ENCODE peak calls at places on chromosome 21, in five cellular contexts. One of them, this sample, is unnamed.

GRCh38 chr21:21458124-21458631 is 460.0 kb downstream of the NCAM2 start:
- DNase-seq in heart right ventricle: peak
- DNase-seq in DND-41: no peak
- DNase-seq in transverse colon: no peak
- DNase-seq in GM12865: no peak
- DNase-seq in this sample: no peak

GRCh38 chr21:14773777-14774345 is 227.7 kb upstream of the SAMSN1 start:
- DNase-seq in heart right ventricle: peak
- DNase-seq in DND-41: peak
- DNase-seq in transverse colon: peak
- DNase-seq in GM12865: peak
- DNase-seq in this sample: peak

GRCh38 chr21:32281531-32281930 is 2.7 kb upstream of the MIS18A start:
- DNase-seq in heart right ventricle: no peak
- DNase-seq in DND-41: no peak
- DNase-seq in transverse colon: no peak
- DNase-seq in GM12865: no peak
- DNase-seq in this sample: no peak

GRCh38 chr21:36452281-36452680 is 27.6 kb downstream of the CLDN14 start:
- DNase-seq in heart right ventricle: no peak
- DNase-seq in DND-41: no peak
- DNase-seq in transverse colon: no peak
- DNase-seq in GM12865: no peak
- DNase-seq in this sample: no peak

GRCh38 chr21:42214081-42214750 is 4.7 kb upstream of the ABCG1 start:
- DNase-seq in heart right ventricle: no peak
- DNase-seq in DND-41: no peak
- DNase-seq in transverse colon: no peak
- DNase-seq in GM12865: no peak
- DNase-seq in this sample: no peak

GRCh38 chr21:14942801-14943490 is 121.9 kb downstream of the NRIP1 start:
- DNase-seq in heart right ventricle: no peak
- DNase-seq in DND-41: no peak
- DNase-seq in transverse colon: no peak
- DNase-seq in GM12865: no peak
- DNase-seq in this sample: peak

GRCh38 chr21:33761104-33762036 is 119.1 kb downstream of the ITSN1 start:
- DNase-seq in heart right ventricle: no peak
- DNase-seq in DND-41: no peak
- DNase-seq in transverse colon: no peak
- DNase-seq in GM12865: peak
- DNase-seq in this sample: peak

GRCh38 chr21:14901482-14901958 is 163.3 kb downstream of the NRIP1 start:
- DNase-seq in heart right ventricle: no peak
- DNase-seq in DND-41: peak
- DNase-seq in transverse colon: no peak
- DNase-seq in GM12865: peak
- DNase-seq in this sample: peak

GRCh38 chr21:41360072-41360821 is 1.6 kb upstream of the MX2 start:
- DNase-seq in heart right ventricle: no peak
- DNase-seq in DND-41: peak
- DNase-seq in transverse colon: peak
- DNase-seq in GM12865: no peak
- DNase-seq in this sample: peak

GRCh38 chr21:42724226-42724920 is 71.0 kb downstream of the PDE9A start:
- DNase-seq in heart right ventricle: no peak
- DNase-seq in DND-41: no peak
- DNase-seq in transverse colon: peak
- DNase-seq in GM12865: no peak
- DNase-seq in this sample: peak

GRCh38 chr21:26405071-26405470 is 168.0 kb downstream of the CYYR1 start:
- DNase-seq in heart right ventricle: no peak
- DNase-seq in DND-41: no peak
- DNase-seq in transverse colon: no peak
- DNase-seq in GM12865: no peak
- DNase-seq in this sample: peak

GRCh38 chr21:35478096-35479080 is 429.3 kb upstream of the RUNX1 start:
- DNase-seq in heart right ventricle: no peak
- DNase-seq in DND-41: no peak
- DNase-seq in transverse colon: no peak
- DNase-seq in GM12865: no peak
- DNase-seq in this sample: peak

GRCh38 chr21:33069994-33070811 is at the start of gene OLIG1:
- DNase-seq in heart right ventricle: peak
- DNase-seq in DND-41: no peak
- DNase-seq in transverse colon: no peak
- DNase-seq in GM12865: peak
- DNase-seq in this sample: no peak

GRCh38 chr21:37658994-37659458 is 257.2 kb downstream of the KCNJ6 start:
- DNase-seq in heart right ventricle: no peak
- DNase-seq in DND-41: no peak
- DNase-seq in transverse colon: no peak
- DNase-seq in GM12865: no peak
- DNase-seq in this sample: peak

GRCh38 chr21:35164380-35164779 is 115.3 kb upstream of the RUNX1 start:
- DNase-seq in heart right ventricle: no peak
- DNase-seq in DND-41: no peak
- DNase-seq in transverse colon: no peak
- DNase-seq in GM12865: no peak
- DNase-seq in this sample: no peak

GRCh38 chr21:32597205-32597604 is 11.9 kb upstream of the TCP10L start:
- DNase-seq in heart right ventricle: no peak
- DNase-seq in DND-41: no peak
- DNase-seq in transverse colon: no peak
- DNase-seq in GM12865: no peak
- DNase-seq in this sample: peak

GRCh38 chr21:42525228-42525604 is 11.6 kb downstream of the SLC37A1 start:
- DNase-seq in heart right ventricle: no peak
- DNase-seq in DND-41: no peak
- DNase-seq in transverse colon: no peak
- DNase-seq in GM12865: peak
- DNase-seq in this sample: peak

GRCh38 chr21:37188825-37189224 is 78.3 kb downstream of the VPS26C start:
- DNase-seq in heart right ventricle: no peak
- DNase-seq in DND-41: no peak
- DNase-seq in transverse colon: no peak
- DNase-seq in GM12865: no peak
- DNase-seq in this sample: no peak

GRCh38 chr21:41943468-41944250 is 10.2 kb downstream of the C2CD2 start:
- DNase-seq in heart right ventricle: no peak
- DNase-seq in DND-41: no peak
- DNase-seq in transverse colon: no peak
- DNase-seq in GM12865: no peak
- DNase-seq in this sample: no peak

GRCh38 chr21:42423197-42423675 is 19.5 kb downstream of the UBASH3A start:
- DNase-seq in heart right ventricle: no peak
- DNase-seq in DND-41: peak
- DNase-seq in transverse colon: peak
- DNase-seq in GM12865: peak
- DNase-seq in this sample: no peak

GRCh38 chr21:42641311-42642218 is 11.9 kb upstream of the PDE9A start:
- DNase-seq in heart right ventricle: no peak
- DNase-seq in DND-41: no peak
- DNase-seq in transverse colon: no peak
- DNase-seq in GM12865: no peak
- DNase-seq in this sample: no peak

GRCh38 chr21:14479387-14479786 is 66.7 kb downstream of the SAMSN1 start:
- DNase-seq in heart right ventricle: no peak
- DNase-seq in DND-41: no peak
- DNase-seq in transverse colon: no peak
- DNase-seq in GM12865: no peak
- DNase-seq in this sample: no peak

GRCh38 chr21:41426656-41427311 is 745 bp downstream of the MX1 start:
- DNase-seq in heart right ventricle: no peak
- DNase-seq in DND-41: no peak
- DNase-seq in transverse colon: no peak
- DNase-seq in GM12865: peak
- DNase-seq in this sample: no peak

GRCh38 chr21:41164981-41165650 is 2.8 kb upstream of the BACE2 start:
- DNase-seq in heart right ventricle: no peak
- DNase-seq in DND-41: no peak
- DNase-seq in transverse colon: peak
- DNase-seq in GM12865: no peak
- DNase-seq in this sample: peak

GRCh38 chr21:42652527-42653491 is 612 bp upstream of the PDE9A start:
- DNase-seq in heart right ventricle: peak
- DNase-seq in DND-41: no peak
- DNase-seq in transverse colon: peak
- DNase-seq in GM12865: no peak
- DNase-seq in this sample: no peak

GRCh38 chr21:18251065-18251464 is 6.4 kb downstream of the CHODL start:
- DNase-seq in heart right ventricle: no peak
- DNase-seq in DND-41: no peak
- DNase-seq in transverse colon: no peak
- DNase-seq in GM12865: no peak
- DNase-seq in this sample: no peak

GRCh38 chr21:18248171-18248570 is 3.5 kb downstream of the CHODL start:
- DNase-seq in heart right ventricle: no peak
- DNase-seq in DND-41: no peak
- DNase-seq in transverse colon: no peak
- DNase-seq in GM12865: no peak
- DNase-seq in this sample: no peak

GRCh38 chr21:18253252-18253651 is 8.6 kb downstream of the CHODL start:
- DNase-seq in heart right ventricle: no peak
- DNase-seq in DND-41: no peak
- DNase-seq in transverse colon: no peak
- DNase-seq in GM12865: no peak
- DNase-seq in this sample: no peak

GRCh38 chr21:18252686-18253085 is 8.1 kb downstream of the CHODL start:
- DNase-seq in heart right ventricle: no peak
- DNase-seq in DND-41: no peak
- DNase-seq in transverse colon: no peak
- DNase-seq in GM12865: no peak
- DNase-seq in this sample: no peak

DNA sequence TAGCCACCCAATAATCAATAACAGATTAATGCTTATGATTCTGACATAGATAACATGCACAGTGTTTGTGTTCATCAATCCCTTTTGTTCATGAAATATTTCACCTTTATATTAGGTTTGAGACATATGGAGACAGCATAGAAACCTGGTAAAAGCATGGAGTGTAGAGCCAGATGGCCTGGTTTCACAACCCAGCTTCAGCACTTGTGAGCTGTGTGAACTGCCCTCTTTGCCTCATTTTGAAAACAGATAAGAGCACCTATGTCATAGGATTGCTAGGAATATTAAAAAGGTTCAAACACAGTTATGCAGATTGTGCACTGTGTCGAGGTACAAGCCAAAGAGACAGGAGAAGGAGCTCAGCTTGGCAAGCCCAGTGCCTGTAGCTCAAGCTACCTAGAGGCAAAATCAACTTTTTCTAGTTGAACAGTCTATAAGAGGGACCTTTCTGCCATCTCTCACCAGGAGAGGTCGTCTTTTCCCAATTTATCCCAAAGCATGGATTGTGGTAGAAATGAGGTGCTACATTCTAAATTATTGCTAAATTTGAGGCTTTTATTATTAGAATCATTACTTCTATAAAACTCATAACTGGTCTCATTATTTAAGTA is 5.0 kb downstream of the CHODL start:
- DNase-seq in heart right ventricle: no peak
- DNase-seq in DND-41: no peak
- DNase-seq in transverse colon: no peak
- DNase-seq in GM12865: no peak
- DNase-seq in this sample: no peak
- TF ChIP-seq CTCF in heart right ventricle: no peak
- TF ChIP-seq CTCF in DND-41: no peak
- TF ChIP-seq CTCF in transverse colon: no peak
- TF ChIP-seq CTCF in GM12865: no peak
- TF ChIP-seq CTCF in this sample: no peak

GRCh38 chr21:45286671-45287437 is 841 bp downstream of the POFUT2 start:
- DNase-seq in heart right ventricle: no peak
- DNase-seq in DND-41: no peak
- DNase-seq in transverse colon: peak
- DNase-seq in GM12865: no peak
- DNase-seq in this sample: no peak
- H3K4me3 ChIP-seq in heart right ventricle: peak
- H3K4me3 ChIP-seq in DND-41: peak
- H3K4me3 ChIP-seq in transverse colon: peak
- H3K4me3 ChIP-seq in GM12865: peak
- H3K4me3 ChIP-seq in this sample: peak

GRCh38 chr21:28083350-28083749 is 909.3 kb downstream of the LTN1 start:
- DNase-seq in heart right ventricle: no peak
- DNase-seq in DND-41: no peak
- DNase-seq in transverse colon: no peak
- DNase-seq in GM12865: no peak
- DNase-seq in this sample: no peak
- TF ChIP-seq CTCF in heart right ventricle: no peak
- TF ChIP-seq CTCF in DND-41: no peak
- TF ChIP-seq CTCF in transverse colon: no peak
- TF ChIP-seq CTCF in GM12865: no peak
- TF ChIP-seq CTCF in this sample: no peak

GRCh38 chr21:39454949-39455668 is 3.3 kb downstream of the SH3BGR start:
- DNase-seq in heart right ventricle: no peak
- DNase-seq in DND-41: no peak
- DNase-seq in transverse colon: no peak
- DNase-seq in GM12865: no peak
- DNase-seq in this sample: no peak

GRCh38 chr21:39452207-39452964 is 616 bp downstream of the SH3BGR start:
- DNase-seq in heart right ventricle: no peak
- DNase-seq in DND-41: no peak
- DNase-seq in transverse colon: no peak
- DNase-seq in GM12865: no peak
- DNase-seq in this sample: peak

GRCh38 chr21:39452965-39453332 is 1.2 kb downstream of the SH3BGR start:
- DNase-seq in heart right ventricle: no peak
- DNase-seq in DND-41: no peak
- DNase-seq in transverse colon: no peak
- DNase-seq in GM12865: no peak
- DNase-seq in this sample: no peak

GRCh38 chr21:39453571-39454179 is 1.9 kb downstream of the SH3BGR start:
- DNase-seq in heart right ventricle: no peak
- DNase-seq in DND-41: no peak
- DNase-seq in transverse colon: no peak
- DNase-seq in GM12865: no peak
- DNase-seq in this sample: peak

DNA sequence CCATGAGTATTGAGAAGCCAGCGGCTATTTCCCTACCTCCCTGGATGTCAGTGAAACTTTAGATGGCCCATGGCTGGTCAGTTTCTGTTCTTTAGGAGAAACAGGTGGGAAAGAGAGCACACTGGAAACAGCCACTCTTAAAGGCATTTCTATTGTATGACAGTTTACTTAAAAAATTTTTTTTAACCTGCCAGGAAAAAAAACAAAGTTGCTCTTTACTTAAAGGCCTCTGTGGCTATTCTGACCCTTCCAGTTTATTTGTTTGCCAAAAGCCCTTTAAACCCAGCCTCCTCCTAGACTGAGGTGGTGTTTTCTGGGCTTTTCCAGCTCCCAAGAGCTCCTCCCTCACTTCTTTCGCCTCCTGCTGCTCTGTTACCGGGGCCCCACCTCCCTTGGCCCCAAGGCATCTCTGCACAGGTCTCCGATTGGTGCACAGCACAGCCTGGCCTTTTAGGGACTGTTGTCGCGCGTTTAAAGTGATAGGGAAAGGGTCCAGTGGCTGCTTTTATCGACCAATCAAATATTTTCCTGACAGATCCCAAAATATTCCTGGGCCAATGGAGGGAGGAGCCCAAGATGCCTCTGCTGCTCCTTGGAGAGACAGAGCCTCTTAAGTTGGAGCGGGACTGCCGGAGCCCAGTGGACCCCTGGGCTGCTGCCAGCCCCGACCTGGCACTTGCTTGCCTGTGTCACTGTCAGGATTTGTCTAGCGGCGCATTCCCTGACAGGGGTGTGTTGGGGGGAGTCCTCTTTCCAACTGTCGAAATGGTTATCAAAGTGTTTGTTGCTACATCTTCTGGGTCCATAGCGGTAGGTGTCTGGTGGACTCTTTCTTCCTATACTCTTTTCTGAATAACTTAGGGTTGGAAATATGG is at the start of gene SH3BGR:
- DNase-seq in heart right ventricle: peak
- DNase-seq in DND-41: no peak
- DNase-seq in transverse colon: no peak
- DNase-seq in GM12865: no peak
- DNase-seq in this sample: peak
- H3K4me3 ChIP-seq in heart right ventricle: peak
- H3K4me3 ChIP-seq in DND-41: no peak
- H3K4me3 ChIP-seq in transverse colon: no peak
- H3K4me3 ChIP-seq in GM12865: no peak
- H3K4me3 ChIP-seq in this sample: peak

This sample was measured in fibroblast of the aortic adventitia.